ENCODE peak calls at places on chromosomes 5 and 9, in four cellular contexts. One of them, this sample, is unnamed.

GRCh38 chr9:31168161-31168560 is 1216.3 kb upstream of the ACO1 start:
- DNase-seq in T-helper 1 cell: no peak
- DNase-seq in LoVo: no peak
- DNase-seq in activated CD8-positive, alpha-beta T cell treated with anti-CD3 and anti-CD28 coated beads, Interleukin-2, amount 10 ng/mL, durations not matched to agents 7 days and 5 days: no peak
- DNase-seq in this sample: no peak

GRCh38 chr9:111118256-111118950 is 80.1 kb upstream of the LPAR1 start:
- DNase-seq in T-helper 1 cell: no peak
- DNase-seq in LoVo: no peak
- DNase-seq in activated CD8-positive, alpha-beta T cell treated with anti-CD3 and anti-CD28 coated beads, Interleukin-2, amount 10 ng/mL, durations not matched to agents 7 days and 5 days: no peak
- DNase-seq in this sample: no peak

GRCh38 chr5:90399251-90399650 is 10.3 kb downstream of the CETN3 start:
- DNase-seq in T-helper 1 cell: no peak
- DNase-seq in LoVo: no peak
- DNase-seq in activated CD8-positive, alpha-beta T cell treated with anti-CD3 and anti-CD28 coated beads, Interleukin-2, amount 10 ng/mL, durations not matched to agents 7 days and 5 days: no peak
- DNase-seq in this sample: no peak

GRCh38 chr9:129367287-129367686 is 189.2 kb upstream of the IER5L start:
- DNase-seq in T-helper 1 cell: no peak
- DNase-seq in LoVo: no peak
- DNase-seq in activated CD8-positive, alpha-beta T cell treated with anti-CD3 and anti-CD28 coated beads, Interleukin-2, amount 10 ng/mL, durations not matched to agents 7 days and 5 days: no peak
- DNase-seq in this sample: no peak

GRCh38 chr9:18002718-18003438 is 424.0 kb downstream of the SH3GL2 start:
- DNase-seq in T-helper 1 cell: no peak
- DNase-seq in LoVo: no peak
- DNase-seq in activated CD8-positive, alpha-beta T cell treated with anti-CD3 and anti-CD28 coated beads, Interleukin-2, amount 10 ng/mL, durations not matched to agents 7 days and 5 days: no peak
- DNase-seq in this sample: no peak

GRCh38 chr9:74729129-74729710 is 158.5 kb downstream of the TRPM6 start:
- DNase-seq in T-helper 1 cell: no peak
- DNase-seq in LoVo: no peak
- DNase-seq in activated CD8-positive, alpha-beta T cell treated with anti-CD3 and anti-CD28 coated beads, Interleukin-2, amount 10 ng/mL, durations not matched to agents 7 days and 5 days: no peak
- DNase-seq in this sample: no peak

GRCh38 chr5:84985148-84985547 is 600.5 kb upstream of the EDIL3 start:
- DNase-seq in T-helper 1 cell: no peak
- DNase-seq in LoVo: no peak
- DNase-seq in activated CD8-positive, alpha-beta T cell treated with anti-CD3 and anti-CD28 coated beads, Interleukin-2, amount 10 ng/mL, durations not matched to agents 7 days and 5 days: no peak
- DNase-seq in this sample: no peak

GRCh38 chr5:24905123-24905522 is 260.3 kb upstream of the CDH10 start:
- DNase-seq in T-helper 1 cell: no peak
- DNase-seq in LoVo: no peak
- DNase-seq in activated CD8-positive, alpha-beta T cell treated with anti-CD3 and anti-CD28 coated beads, Interleukin-2, amount 10 ng/mL, durations not matched to agents 7 days and 5 days: no peak
- DNase-seq in this sample: no peak

GRCh38 chr5:139394123-139394653 is 716 bp downstream of the PROB1 start:
- DNase-seq in T-helper 1 cell: no peak
- DNase-seq in LoVo: no peak
- DNase-seq in activated CD8-positive, alpha-beta T cell treated with anti-CD3 and anti-CD28 coated beads, Interleukin-2, amount 10 ng/mL, durations not matched to agents 7 days and 5 days: peak; percentile 80
- DNase-seq in this sample: peak; percentile 76

GRCh38 chr5:154287136-154287535 is 96.6 kb downstream of the GALNT10 start:
- DNase-seq in T-helper 1 cell: no peak
- DNase-seq in LoVo: no peak
- DNase-seq in activated CD8-positive, alpha-beta T cell treated with anti-CD3 and anti-CD28 coated beads, Interleukin-2, amount 10 ng/mL, durations not matched to agents 7 days and 5 days: no peak
- DNase-seq in this sample: no peak

GRCh38 chr5:35029333-35029732 is 18.4 kb downstream of the AGXT2 start:
- DNase-seq in T-helper 1 cell: no peak
- DNase-seq in LoVo: no peak
- DNase-seq in activated CD8-positive, alpha-beta T cell treated with anti-CD3 and anti-CD28 coated beads, Interleukin-2, amount 10 ng/mL, durations not matched to agents 7 days and 5 days: no peak
- DNase-seq in this sample: no peak